ENCODE peak calls at places on chromosomes 7 and 10, in ten cellular contexts. X is dorsolateral prefrontal cortex; W is stomach; B is right cardiac atrium; N is fibroblast of lung; T is Peyer's patch; Z is hepatocyte; U is A549; R is neural progenitor cell; O is effector memory CD4-positive, alpha-beta T cell. P is an unnamed sample.

GRCh38 chr7:19098510-19098909 is 18.9 kb downstream of the TWIST1 start:
- DNase-seq in X (no peak), W (no peak), B (no peak), N (no peak), T (no peak), Z (no peak), U (no peak), R (no peak), O (no peak), P (no peak)

GRCh38 chr7:150924256-150924851 is 53.8 kb downstream of the KCNH2 start:
- DNase-seq in X (no peak), W (peak; percentile 14), B (no peak), N (no peak), T (no peak), Z (no peak), U (no peak), R (no peak), O (no peak), P (no peak)

GRCh38 chr10:94011296-94011695 is 17.6 kb downstream of the PLCE1 start:
- DNase-seq in X (no peak), W (no peak), B (no peak), N (no peak), T (no peak), Z (no peak), U (no peak), R (no peak), O (no peak), P (no peak)

GRCh38 chr7:90698616-90699015 is 102.5 kb downstream of the CDK14 start:
- DNase-seq in X (no peak), W (no peak), B (no peak), N (no peak), T (no peak), Z (no peak), U (no peak), R (no peak), O (no peak), P (no peak)

GRCh38 chr10:127935115-127935561 is 28.2 kb downstream of the PTPRE start:
- DNase-seq in X (peak; percentile 35), W (no peak), B (no peak), N (peak; percentile 21), T (no peak), Z (no peak), U (no peak), R (no peak), O (no peak), P (peak; percentile 30)

GRCh38 chr7:81025360-81025759 is 106.5 kb upstream of the SEMA3C start:
- DNase-seq in X (no peak), W (no peak), B (no peak), N (no peak), T (no peak), Z (no peak), U (no peak), R (no peak), O (no peak), P (no peak)

GRCh38 chr7:108020585-108020984 is 17.6 kb upstream of the LAMB1 start:
- DNase-seq in X (no peak), W (no peak), B (no peak), N (no peak), T (no peak), Z (no peak), U (no peak), R (no peak), O (no peak), P (no peak)

GRCh38 chr10:80100861-80101695 is 22.6 kb downstream of the TMEM254 start:
- DNase-seq in X (no peak), W (no peak), B (no peak), N (no peak), T (no peak), Z (peak; percentile 24), U (no peak), R (no peak), O (no peak), P (no peak)

GRCh38 chr7:69858471-69858870 is 260.2 kb downstream of the AUTS2 start:
- DNase-seq in X (no peak), W (no peak), B (no peak), N (no peak), T (no peak), Z (no peak), U (no peak), R (no peak), O (no peak), P (no peak)

GRCh38 chr10:86048571-86048970 is 318.0 kb downstream of the GRID1 start:
- DNase-seq in X (no peak), W (no peak), B (no peak), N (no peak), T (no peak), Z (no peak), U (no peak), R (no peak), O (no peak), P (no peak)

GRCh38 chr10:49441488-49442476 is 45.9 kb upstream of the DRGX start:
- DNase-seq in X (no peak), W (no peak), B (no peak), N (no peak), T (no peak), Z (no peak), U (no peak), R (no peak), O (no peak), P (no peak)

GRCh38 chr10:60044221-60044620 is 137.9 kb upstream of the CCDC6 start:
- DNase-seq in X (no peak), W (no peak), B (no peak), N (peak; percentile 30), T (no peak), Z (no peak), U (no peak), R (no peak), O (no peak), P (no peak)

GRCh38 chr10:13184726-13185514 is 23.6 kb downstream of the MCM10 start:
- DNase-seq in X (no peak), W (peak; percentile 61), B (no peak), N (no peak), T (no peak), Z (no peak), U (no peak), R (no peak), O (no peak), P (no peak)

GRCh38 chr10:33139191-33139646 is 181.2 kb upstream of the ITGB1 start:
- DNase-seq in X (no peak), W (no peak), B (no peak), N (no peak), T (peak; percentile 21), Z (no peak), U (peak; percentile 48), R (no peak), O (peak; percentile 75), P (no peak)

DNA sequence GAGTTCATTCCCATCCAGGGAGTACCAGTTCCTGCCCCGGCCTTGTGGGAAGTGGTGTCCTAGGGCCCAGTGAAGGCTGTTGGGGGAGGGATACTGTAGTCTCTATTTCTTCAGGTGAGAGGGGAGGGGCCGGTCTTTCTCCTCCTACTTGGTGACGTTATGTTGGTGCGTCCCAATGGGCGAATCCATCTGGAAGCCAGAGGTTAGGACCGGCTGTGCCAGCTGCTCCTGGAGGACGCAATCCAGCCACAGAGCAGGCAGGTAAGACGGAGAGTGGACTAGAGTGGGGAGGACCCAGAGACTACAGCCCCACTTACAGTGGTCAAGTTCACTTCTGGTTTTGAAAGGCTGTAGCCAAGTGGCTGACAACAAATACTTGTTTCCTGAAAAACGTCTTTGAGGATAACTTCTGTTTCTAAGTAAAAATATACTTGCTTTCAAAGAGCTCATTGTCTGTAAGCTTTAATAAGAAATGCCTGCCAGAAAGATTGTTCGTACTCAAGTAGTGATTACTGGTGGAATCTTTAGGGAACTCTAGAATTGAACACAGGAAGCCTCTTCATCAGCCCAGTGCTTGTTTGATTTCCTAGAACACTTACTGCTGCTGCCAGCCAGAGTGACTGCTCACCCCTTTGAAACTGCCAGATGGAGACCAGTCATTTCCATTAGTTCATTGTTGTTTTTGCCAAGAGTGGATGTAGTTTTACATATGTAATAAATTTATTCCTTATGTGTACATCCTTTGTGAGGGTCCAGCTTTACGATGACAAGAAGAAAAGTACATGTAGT is 25.4 kb downstream of the RBM33 start:
- DNase-seq in X (no peak), W (no peak), B (no peak), N (peak; percentile 42), T (no peak), Z (no peak), U (no peak), R (no peak), O (no peak), P (no peak)
- H3K27ac ChIP-seq in X (peak overlapping the region; percentile 24), W (no peak overlapping the region), B (peak overlapping the region; percentile 64), N (peak overlapping the region; percentile 34), T (no peak overlapping the region), Z (peak overlapping the region; percentile 29), U (no peak overlapping the region), R (no peak overlapping the region), O (no peak overlapping the region), P (no peak overlapping the region)

GRCh38 chr7:51256916-51257315 is 59.7 kb downstream of the COBL start:
- DNase-seq in X (no peak), W (no peak), B (no peak), N (no peak), T (no peak), Z (no peak), U (no peak), R (no peak), O (no peak), P (no peak)
- H3K27ac ChIP-seq in X (peak overlapping the region; percentile 94), W (no peak overlapping the region), B (no peak overlapping the region), N (no peak overlapping the region), T (no peak overlapping the region), Z (no peak overlapping the region), U (no peak overlapping the region), R (no peak overlapping the region), O (no peak overlapping the region), P (peak overlapping the region; percentile 94)

GRCh38 chr7:27117687-27118491 is 12.7 kb downstream of the HOXA4 start:
- DNase-seq in X (no peak), W (no peak), B (no peak), N (peak; percentile 89), T (no peak), Z (no peak), U (peak; percentile 59), R (no peak), O (no peak), P (no peak)
- H3K27ac ChIP-seq in X (no peak overlapping the region), W (peak overlapping the region; percentile 64), B (peak overlapping the region; percentile 72), N (peak overlapping the region; percentile 88), T (peak overlapping the region; percentile 51), Z (no peak overlapping the region), U (peak overlapping the region; percentile 83), R (no peak overlapping the region), O (no peak overlapping the region), P (no peak overlapping the region)

GRCh38 chr7:16420649-16421332 is 547 bp downstream of the CRPPA start:
- DNase-seq in X (peak; percentile 88), W (peak; percentile 87), B (peak; percentile 89), N (peak; percentile 91), T (peak; percentile 81), Z (peak; percentile 95), U (peak; percentile 94), R (peak; percentile 89), O (peak; percentile 64), P (peak; percentile 74)

GRCh38 chr7:16420329-16420648 is 1.0 kb downstream of the CRPPA start:
- DNase-seq in X (no peak), W (no peak), B (no peak), N (no peak), T (no peak), Z (no peak), U (no peak), R (no peak), O (no peak), P (no peak)

GRCh38 chr7:16422100-16422430 is 727 bp upstream of the CRPPA start:
- DNase-seq in X (no peak), W (no peak), B (no peak), N (peak; percentile 83), T (no peak), Z (peak; percentile 15), U (no peak), R (no peak), O (no peak), P (no peak)

GRCh38 chr7:16422917-16423316 is 1.6 kb upstream of the CRPPA start:
- DNase-seq in X (no peak), W (no peak), B (no peak), N (no peak), T (no peak), Z (no peak), U (peak; percentile 14), R (peak; percentile 6), O (no peak), P (no peak)

GRCh38 chr7:16421333-16422099 is at the start of gene CRPPA:
- DNase-seq in X (no peak), W (no peak), B (peak; percentile 45), N (peak; percentile 53), T (peak; percentile 21), Z (peak; percentile 55), U (peak; percentile 41), R (peak; percentile 68), O (no peak), P (no peak)
- H3K27ac ChIP-seq in X (peak within 1 kb of the TSS; percentile 99), W (peak within 1 kb of the TSS; percentile 92), B (peak within 1 kb of the TSS; percentile 94), N (peak within 1 kb of the TSS; percentile 90), T (peak within 1 kb of the TSS; percentile 83), Z (peak within 1 kb of the TSS; percentile 98), U (peak within 1 kb of the TSS; percentile 98), R (no peak within 1 kb of the TSS), O (peak within 1 kb of the TSS; percentile 73), P (peak within 1 kb of the TSS; percentile 99)